ENCODE peak calls at places on chromosomes 7 and 10, in six cellular contexts. One of them, this sample, is unnamed.

GRCh38 chr10:80289451-80290287 is at the start of gene MAT1A:
- DNase-seq in A549: no peak
- DNase-seq in tibial nerve: no peak
- DNase-seq in transverse colon: peak; percentile 30
- DNase-seq in upper lobe of left lung: no peak
- DNase-seq in sigmoid colon: no peak
- DNase-seq in this sample: no peak

GRCh38 chr10:120423350-120424197 is 33.5 kb upstream of the PLPP4 start:
- DNase-seq in tibial nerve: peak; percentile 23
- DNase-seq in A549: peak; percentile 54
- DNase-seq in transverse colon: peak; percentile 38
- DNase-seq in upper lobe of left lung: no peak
- DNase-seq in sigmoid colon: no peak
- DNase-seq in this sample: no peak

GRCh38 chr10:89217057-89217990 is 10.2 kb upstream of the CH25H start:
- DNase-seq in transverse colon: peak; percentile 55
- DNase-seq in A549: peak; percentile 24
- DNase-seq in upper lobe of left lung: no peak
- DNase-seq in sigmoid colon: peak; percentile 71
- DNase-seq in tibial nerve: peak; percentile 83
- DNase-seq in this sample: no peak

GRCh38 chr7:116169060-116169459 is 41.3 kb upstream of the TES start:
- DNase-seq in sigmoid colon: no peak
- DNase-seq in transverse colon: no peak
- DNase-seq in upper lobe of left lung: no peak
- DNase-seq in A549: peak; percentile 15
- DNase-seq in tibial nerve: no peak
- DNase-seq in this sample: no peak

GRCh38 chr7:26454180-26454579 is 162.5 kb downstream of the SNX10 start:
- DNase-seq in sigmoid colon: no peak
- DNase-seq in upper lobe of left lung: no peak
- DNase-seq in transverse colon: no peak
- DNase-seq in A549: no peak
- DNase-seq in tibial nerve: no peak
- DNase-seq in this sample: no peak

GRCh38 chr10:99304027-99304856 is 24.9 kb upstream of the CNNM1 start:
- DNase-seq in transverse colon: no peak
- DNase-seq in upper lobe of left lung: no peak
- DNase-seq in sigmoid colon: no peak
- DNase-seq in tibial nerve: no peak
- DNase-seq in A549: no peak
- DNase-seq in this sample: no peak

GRCh38 chr10:21336476-21337170 is 188.9 kb downstream of the SKIDA1 start:
- DNase-seq in transverse colon: no peak
- DNase-seq in sigmoid colon: no peak
- DNase-seq in A549: peak; percentile 86
- DNase-seq in upper lobe of left lung: peak; percentile 33
- DNase-seq in tibial nerve: no peak
- DNase-seq in this sample: peak; percentile 77

GRCh38 chr7:115707236-115707635 is 323.3 kb downstream of the TFEC start:
- DNase-seq in upper lobe of left lung: no peak
- DNase-seq in A549: no peak
- DNase-seq in tibial nerve: no peak
- DNase-seq in transverse colon: peak; percentile 14
- DNase-seq in sigmoid colon: no peak
- DNase-seq in this sample: no peak

GRCh38 chr10:21732067-21732772 is 198.2 kb downstream of the MLLT10 start:
- DNase-seq in transverse colon: peak; percentile 26
- DNase-seq in sigmoid colon: peak; percentile 86
- DNase-seq in tibial nerve: peak; percentile 22
- DNase-seq in A549: peak; percentile 74
- DNase-seq in upper lobe of left lung: no peak
- DNase-seq in this sample: no peak

GRCh38 chr7:22864301-22864700 is 41.7 kb upstream of the TOMM7 start:
- DNase-seq in upper lobe of left lung: no peak
- DNase-seq in A549: no peak
- DNase-seq in sigmoid colon: no peak
- DNase-seq in transverse colon: no peak
- DNase-seq in tibial nerve: no peak
- DNase-seq in this sample: no peak

GRCh38 chr10:94183666-94184264 is 179.0 kb downstream of the NOC3L start:
- DNase-seq in A549: no peak
- DNase-seq in transverse colon: no peak
- DNase-seq in sigmoid colon: no peak
- DNase-seq in upper lobe of left lung: no peak
- DNase-seq in tibial nerve: no peak
- DNase-seq in this sample: no peak

GRCh38 chr10:73806176-73806950 is 5.0 kb downstream of the NDST2 start:
- DNase-seq in upper lobe of left lung: no peak
- DNase-seq in sigmoid colon: no peak
- DNase-seq in A549: no peak
- DNase-seq in tibial nerve: no peak
- DNase-seq in transverse colon: no peak
- DNase-seq in this sample: no peak

GRCh38 chr7:143362126-143362961 is at the start of gene FAM131B:
- DNase-seq in A549: no peak
- DNase-seq in upper lobe of left lung: peak; percentile 84
- DNase-seq in sigmoid colon: peak; percentile 67
- DNase-seq in tibial nerve: no peak
- DNase-seq in transverse colon: no peak
- DNase-seq in this sample: peak; percentile 77

GRCh38 chr10:112689327-112689726 is 242.3 kb downstream of the VTI1A start:
- DNase-seq in transverse colon: peak; percentile 23
- DNase-seq in sigmoid colon: no peak
- DNase-seq in upper lobe of left lung: no peak
- DNase-seq in tibial nerve: peak; percentile 12
- DNase-seq in A549: peak; percentile 42
- DNase-seq in this sample: no peak

GRCh38 chr10:82826132-82826531 is 951.1 kb downstream of the NRG3 start:
- DNase-seq in transverse colon: no peak
- DNase-seq in A549: no peak
- DNase-seq in tibial nerve: no peak
- DNase-seq in sigmoid colon: no peak
- DNase-seq in upper lobe of left lung: no peak
- DNase-seq in this sample: no peak

GRCh38 chr7:70566659-70567058 is 565.3 kb upstream of the GALNT17 start:
- DNase-seq in A549: no peak
- DNase-seq in sigmoid colon: no peak
- DNase-seq in upper lobe of left lung: no peak
- DNase-seq in transverse colon: no peak
- DNase-seq in tibial nerve: no peak
- DNase-seq in this sample: no peak

GRCh38 chr7:55109384-55110167 is 90.8 kb downstream of the EGFR start:
- DNase-seq in A549: no peak
- DNase-seq in transverse colon: no peak
- DNase-seq in sigmoid colon: no peak
- DNase-seq in upper lobe of left lung: no peak
- DNase-seq in tibial nerve: no peak
- DNase-seq in this sample: no peak

GRCh38 chr7:110407242-110407641 is 683.7 kb upstream of the LRRN3 start:
- DNase-seq in A549: no peak
- DNase-seq in upper lobe of left lung: no peak
- DNase-seq in transverse colon: no peak
- DNase-seq in tibial nerve: no peak
- DNase-seq in sigmoid colon: no peak
- DNase-seq in this sample: no peak

GRCh38 chr10:64219271-64220025 is 698.2 kb downstream of the REEP3 start:
- DNase-seq in upper lobe of left lung: no peak
- DNase-seq in sigmoid colon: no peak
- DNase-seq in tibial nerve: no peak
- DNase-seq in transverse colon: no peak
- DNase-seq in A549: no peak
- DNase-seq in this sample: no peak

GRCh38 chr7:157660971-157661610 is 324.3 kb downstream of the DNAJB6 start:
- DNase-seq in tibial nerve: no peak
- DNase-seq in A549: no peak
- DNase-seq in upper lobe of left lung: peak; percentile 74
- DNase-seq in transverse colon: no peak
- DNase-seq in sigmoid colon: peak; percentile 52
- DNase-seq in this sample: peak; percentile 39

GRCh38 chr10:33483124-33483794 is 148.8 kb upstream of the NRP1 start:
- DNase-seq in sigmoid colon: no peak
- DNase-seq in tibial nerve: no peak
- DNase-seq in upper lobe of left lung: no peak
- DNase-seq in transverse colon: no peak
- DNase-seq in A549: no peak
- DNase-seq in this sample: no peak

GRCh38 chr7:133369130-133369529 is 116.3 kb downstream of the EXOC4 start:
- DNase-seq in tibial nerve: no peak
- DNase-seq in upper lobe of left lung: no peak
- DNase-seq in A549: no peak
- DNase-seq in sigmoid colon: no peak
- DNase-seq in transverse colon: no peak
- DNase-seq in this sample: no peak

GRCh38 chr7:75565129-75565528 is 73.0 kb downstream of the SPDYE5 start:
- DNase-seq in transverse colon: no peak
- DNase-seq in upper lobe of left lung: no peak
- DNase-seq in tibial nerve: peak; percentile 61
- DNase-seq in sigmoid colon: no peak
- DNase-seq in A549: no peak
- DNase-seq in this sample: no peak

DNA sequence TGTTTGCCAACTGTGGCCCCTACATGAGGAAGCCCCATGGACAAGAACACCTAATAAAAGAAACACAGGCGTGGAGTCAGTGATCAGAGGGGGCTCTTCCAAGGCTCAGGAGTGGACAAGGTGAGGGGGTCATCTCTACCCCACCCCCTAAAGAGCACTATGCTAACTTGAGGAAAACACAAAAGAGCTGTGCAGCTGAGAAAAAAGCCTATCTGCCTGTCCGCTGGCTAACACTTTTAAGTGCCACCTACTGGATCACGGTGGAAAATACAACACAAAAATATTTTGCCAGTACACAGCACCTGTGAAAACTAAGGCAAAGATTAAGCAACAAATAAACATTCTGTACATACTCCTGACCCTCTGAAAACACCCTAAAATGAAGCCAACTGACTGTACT is 53.1 kb upstream of the COBL start:
- DNase-seq in tibial nerve: no peak
- DNase-seq in upper lobe of left lung: no peak
- DNase-seq in A549: no peak
- DNase-seq in sigmoid colon: no peak
- DNase-seq in transverse colon: no peak
- DNase-seq in this sample: no peak
- TF ChIP-seq CTCF in tibial nerve: peak; percentile 10
- TF ChIP-seq CTCF in upper lobe of left lung: no peak
- TF ChIP-seq CTCF in A549: peak; percentile 49
- TF ChIP-seq CTCF in sigmoid colon: no peak
- TF ChIP-seq CTCF in transverse colon: peak; percentile 39
- TF ChIP-seq CTCF in this sample: no peak

GRCh38 chr7:47415289-47416212 is 166.4 kb downstream of the TNS3 start:
- DNase-seq in sigmoid colon: peak; percentile 44
- DNase-seq in tibial nerve: no peak
- DNase-seq in A549: no peak
- DNase-seq in upper lobe of left lung: peak; percentile 41
- DNase-seq in transverse colon: no peak
- DNase-seq in this sample: peak; percentile 57
- TF ChIP-seq EP300 in sigmoid colon: no peak
- TF ChIP-seq EP300 in tibial nerve: no peak
- TF ChIP-seq EP300 in A549: no peak
- TF ChIP-seq EP300 in upper lobe of left lung: no peak
- TF ChIP-seq EP300 in transverse colon: no peak
- TF ChIP-seq EP300 in this sample: no peak

GRCh38 chr10:128068398-128069285 is 57.6 kb downstream of the MKI67 start:
- DNase-seq in A549: no peak
- DNase-seq in transverse colon: peak; percentile 7
- DNase-seq in sigmoid colon: peak; percentile 64
- DNase-seq in upper lobe of left lung: no peak
- DNase-seq in tibial nerve: no peak
- DNase-seq in this sample: peak; percentile 57

GRCh38 chr10:128069351-128070051 is 56.7 kb downstream of the MKI67 start:
- DNase-seq in transverse colon: peak; percentile 80
- DNase-seq in A549: peak; percentile 70
- DNase-seq in tibial nerve: no peak
- DNase-seq in sigmoid colon: peak; percentile 80
- DNase-seq in upper lobe of left lung: no peak
- DNase-seq in this sample: peak; percentile 76

GRCh38 chr10:128071417-128071782 is 54.8 kb downstream of the MKI67 start:
- DNase-seq in tibial nerve: no peak
- DNase-seq in A549: no peak
- DNase-seq in transverse colon: peak; percentile 3
- DNase-seq in upper lobe of left lung: no peak
- DNase-seq in sigmoid colon: peak; percentile 59
- DNase-seq in this sample: peak; percentile 53

GRCh38 chr10:128070721-128071416 is 55.4 kb downstream of the MKI67 start:
- DNase-seq in upper lobe of left lung: no peak
- DNase-seq in sigmoid colon: peak; percentile 66
- DNase-seq in A549: no peak
- DNase-seq in tibial nerve: no peak
- DNase-seq in transverse colon: peak; percentile 5
- DNase-seq in this sample: peak; percentile 70

GRCh38 chr10:128070161-128070560 is 56.1 kb downstream of the MKI67 start:
- DNase-seq in sigmoid colon: peak; percentile 48
- DNase-seq in tibial nerve: no peak
- DNase-seq in upper lobe of left lung: no peak
- DNase-seq in transverse colon: peak; percentile 5
- DNase-seq in A549: no peak
- DNase-seq in this sample: no peak
- TF ChIP-seq POLR2A in sigmoid colon: no peak
- TF ChIP-seq POLR2A in tibial nerve: no peak
- TF ChIP-seq POLR2A in upper lobe of left lung: no peak
- TF ChIP-seq POLR2A in transverse colon: no peak
- TF ChIP-seq POLR2A in A549: no peak
- TF ChIP-seq POLR2A in this sample: no peak

GRCh38 chr10:129965418-129965793 is 1.3 kb upstream of the EBF3 start:
- DNase-seq in upper lobe of left lung: no peak
- DNase-seq in A549: no peak
- DNase-seq in transverse colon: no peak
- DNase-seq in sigmoid colon: no peak
- DNase-seq in tibial nerve: no peak
- DNase-seq in this sample: no peak
- TF ChIP-seq CTCF in upper lobe of left lung: no peak
- TF ChIP-seq CTCF in A549: no peak
- TF ChIP-seq CTCF in transverse colon: no peak
- TF ChIP-seq CTCF in sigmoid colon: no peak
- TF ChIP-seq CTCF in tibial nerve: no peak
- TF ChIP-seq CTCF in this sample: no peak

GRCh38 chr7:136247211-136247610 is 270.1 kb upstream of the MTPN start:
- DNase-seq in transverse colon: no peak
- DNase-seq in upper lobe of left lung: no peak
- DNase-seq in sigmoid colon: no peak
- DNase-seq in tibial nerve: no peak
- DNase-seq in A549: no peak
- DNase-seq in this sample: no peak

GRCh38 chr7:136245327-136246004 is 268.3 kb upstream of the MTPN start:
- DNase-seq in transverse colon: no peak
- DNase-seq in sigmoid colon: no peak
- DNase-seq in tibial nerve: no peak
- DNase-seq in upper lobe of left lung: no peak
- DNase-seq in A549: no peak
- DNase-seq in this sample: no peak
- TF ChIP-seq EP300 in transverse colon: no peak
- TF ChIP-seq EP300 in sigmoid colon: no peak
- TF ChIP-seq EP300 in tibial nerve: no peak
- TF ChIP-seq EP300 in upper lobe of left lung: no peak
- TF ChIP-seq EP300 in A549: no peak
- TF ChIP-seq EP300 in this sample: no peak

DNA sequence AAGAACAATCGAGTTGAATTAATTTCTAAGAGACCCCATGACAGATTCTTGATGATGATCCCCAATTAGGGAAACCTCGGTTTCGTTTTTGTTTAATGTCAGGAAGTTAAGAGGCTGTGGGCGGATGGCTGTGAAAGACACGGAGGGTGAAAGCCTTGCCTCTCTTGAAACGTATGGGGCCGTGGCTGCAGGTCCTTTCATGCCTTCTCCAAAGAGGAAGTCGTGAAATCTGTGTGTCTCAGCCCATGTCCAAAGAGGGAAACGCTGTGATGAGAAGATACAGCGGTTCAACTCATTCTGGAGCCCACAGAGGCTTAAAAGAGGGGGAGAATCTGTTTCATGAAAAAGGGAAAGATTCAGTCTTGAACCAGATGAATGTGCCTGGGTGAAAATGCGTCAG is 51.4 kb upstream of the CARD11 start:
- DNase-seq in transverse colon: peak; percentile 25
- DNase-seq in upper lobe of left lung: no peak
- DNase-seq in A549: no peak
- DNase-seq in sigmoid colon: no peak
- DNase-seq in tibial nerve: peak; percentile 21
- DNase-seq in this sample: no peak
- TF ChIP-seq POLR2A in transverse colon: no peak
- TF ChIP-seq POLR2A in upper lobe of left lung: no peak
- TF ChIP-seq POLR2A in A549: no peak
- TF ChIP-seq POLR2A in sigmoid colon: no peak
- TF ChIP-seq POLR2A in tibial nerve: no peak
- TF ChIP-seq POLR2A in this sample: no peak

This sample was measured in suprapubic skin.